ENCODE peak calls at places on chromosomes 11 and 22, in five cellular contexts. P, Q, I, B and W are unnamed samples.

GRCh38 chr11:19905280-19905853 is 192.7 kb downstream of the NAV2 start:
- DNase-seq in I (peak; percentile 59), Q (peak; percentile 76), P (peak; percentile 33), B (peak; percentile 67), W (peak; percentile 48)

GRCh38 chr11:126421243-126421642 is 65.8 kb downstream of the ST3GAL4 start:
- DNase-seq in B (no peak), I (no peak), P (no peak), Q (no peak), W (no peak)

GRCh38 chr11:119666463-119667131 is 62.4 kb downstream of the NECTIN1 start:
- DNase-seq in Q (peak; percentile 79), P (peak; percentile 75), I (peak; percentile 71), B (peak; percentile 47), W (peak; percentile 89)

GRCh38 chr22:21754523-21755128 is 19.0 kb upstream of the YPEL1 start:
- DNase-seq in P (no peak), I (no peak), Q (peak; percentile 44), B (peak; percentile 12), W (no peak)

GRCh38 chr11:19220903-19221682 is 19.3 kb upstream of the CSRP3 start:
- DNase-seq in I (no peak), Q (no peak), P (no peak), B (no peak), W (no peak)

GRCh38 chr11:11016123-11016522 is 158.3 kb upstream of the ZBED5 start:
- DNase-seq in B (no peak), P (no peak), Q (peak; percentile 60), I (peak; percentile 27), W (no peak)

GRCh38 chr11:127074151-127074761 is 73.7 kb upstream of the KIRREL3 start:
- DNase-seq in I (peak; percentile 21), P (peak; percentile 9), B (peak; percentile 72), Q (peak; percentile 84), W (peak; percentile 54)

GRCh38 chr11:95788921-95789505 is 569 bp downstream of the FAM76B start:
- DNase-seq in Q (peak; percentile 79), B (peak; percentile 43), P (peak; percentile 54), I (peak; percentile 77), W (peak; percentile 42)

GRCh38 chr11:94758671-94759070 is 9.5 kb upstream of the AMOTL1 start:
- DNase-seq in B (no peak), I (no peak), P (no peak), Q (no peak), W (no peak)

GRCh38 chr11:68009391-68010000 is 631 bp upstream of the ALDH3B1 start:
- DNase-seq in I (peak; percentile 39), B (peak; percentile 53), Q (peak; percentile 56), P (no peak), W (peak; percentile 67)

GRCh38 chr11:63872833-63873201 is 33.9 kb downstream of the MARK2 start:
- DNase-seq in Q (no peak), B (no peak), P (no peak), I (no peak), W (no peak)

GRCh38 chr11:35474677-35475076 is 50.7 kb downstream of the PAMR1 start:
- DNase-seq in Q (no peak), B (no peak), I (no peak), P (no peak), W (no peak)

GRCh38 chr11:35473975-35474374 is 51.4 kb downstream of the PAMR1 start:
- DNase-seq in P (no peak), I (no peak), B (no peak), Q (no peak), W (no peak)

GRCh38 chr11:35478411-35479139 is 46.8 kb downstream of the PAMR1 start:
- DNase-seq in I (no peak), Q (no peak), P (no peak), B (no peak), W (no peak)

GRCh38 chr11:35483131-35483800 is 42.1 kb downstream of the PAMR1 start:
- DNase-seq in I (no peak), B (peak; percentile 79), Q (peak; percentile 76), P (no peak), W (no peak)

DNA sequence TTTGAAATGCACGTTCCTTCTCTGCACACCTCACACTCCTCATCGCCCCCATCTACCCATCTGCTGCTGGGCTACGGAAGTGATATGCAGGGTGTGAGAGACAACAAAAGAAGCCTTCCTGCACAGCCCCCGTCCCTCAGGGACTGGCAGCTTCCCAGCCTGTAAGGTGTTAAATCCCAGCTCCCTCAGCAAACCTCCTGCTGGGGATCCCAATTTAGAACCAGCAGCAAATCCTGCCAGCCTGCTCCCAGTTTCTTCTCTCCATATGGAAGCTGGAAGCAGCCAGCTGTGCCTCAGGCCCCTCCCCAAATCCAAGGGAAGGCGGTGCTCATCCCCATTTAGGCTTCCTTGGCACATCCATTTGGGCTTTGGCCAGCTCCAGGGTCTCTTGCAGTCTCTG is 47.5 kb downstream of the PAMR1 start:
- DNase-seq in B (no peak), Q (no peak), I (no peak), P (no peak), W (no peak)
- H2AFZ ChIP-seq in B (no peak overlapping the region), Q (no peak overlapping the region), I (no peak overlapping the region), P (peak overlapping the region; percentile 31), W (no peak overlapping the region)

DNA sequence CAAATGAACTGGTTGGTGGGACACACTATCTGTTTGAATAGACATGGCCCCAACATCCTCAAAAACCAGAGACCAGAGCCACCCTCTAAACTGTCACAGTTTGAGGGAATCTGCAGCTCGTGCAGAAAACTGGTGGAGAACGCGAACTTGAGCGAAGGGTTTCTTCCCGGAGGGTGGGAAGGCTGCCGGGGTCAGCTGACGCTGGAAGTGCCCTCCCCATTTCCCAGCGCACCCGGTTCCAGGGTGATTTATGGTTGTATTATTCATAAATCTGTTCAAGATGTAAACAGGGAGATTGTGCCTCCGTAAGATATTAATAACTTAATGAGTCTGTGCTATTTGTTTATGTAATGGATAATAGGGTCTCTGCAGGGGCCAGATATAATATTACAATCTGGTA is 1396.7 kb downstream of the BRD1 start:
- DNase-seq in I (no peak), P (no peak), B (no peak), Q (no peak), W (no peak)
- H3K9me3 ChIP-seq in I (no peaks in the 10 kb centered on the region), P (no peaks in the 10 kb centered on the region), B (peaks cover 61% of the 10 kb centered on the region), Q (no peaks in the 10 kb centered on the region), W (no peaks in the 10 kb centered on the region)

GRCh38 chr11:737366-737765 is 9.9 kb upstream of the TALDO1 start:
- DNase-seq in Q (no peak), I (no peak), B (no peak), P (no peak), W (no peak)
- H3K4me3 ChIP-seq in Q (no peak overlapping the region), I (no peak overlapping the region), B (no peak overlapping the region), P (peak overlapping the region; percentile 23), W (no peak overlapping the region)

GRCh38 chr11:97746832-97747231 is 1273.9 kb upstream of the CNTN5 start:
- DNase-seq in I (no peak), P (no peak), Q (no peak), B (no peak), W (no peak)
- H2AFZ ChIP-seq in I (no peak overlapping the region), P (no peak overlapping the region), Q (no peak overlapping the region), B (no peak overlapping the region), W (no peak overlapping the region)

GRCh38 chr11:91639359-91639758 is 585.3 kb upstream of the FAT3 start:
- DNase-seq in P (no peak), I (no peak), Q (no peak), B (no peak), W (no peak)

DNA sequence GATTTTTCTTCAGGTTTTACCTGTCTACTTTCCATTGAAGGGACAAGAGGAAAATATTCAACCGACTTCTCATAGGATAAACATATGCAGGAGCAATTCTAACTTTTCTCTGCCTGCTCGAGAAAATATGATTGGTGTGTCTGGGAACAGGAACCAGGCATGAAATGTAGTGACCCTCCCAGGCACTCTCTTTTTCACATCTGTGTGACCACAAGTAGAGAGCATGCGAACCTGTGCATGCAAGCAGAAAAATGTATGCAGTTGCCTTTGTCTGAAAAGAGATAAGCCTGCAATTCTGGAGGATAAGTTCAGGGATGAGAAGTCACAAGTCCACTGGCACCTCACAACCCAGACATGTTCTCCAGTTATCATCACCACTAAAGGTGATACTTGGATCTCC is 583.5 kb upstream of the FAT3 start:
- DNase-seq in I (no peak), P (no peak), B (no peak), Q (no peak), W (no peak)
- H3K9me3 ChIP-seq in I (no peaks in the 10 kb centered on the region), P (no peaks in the 10 kb centered on the region), B (peaks cover 7% of the 10 kb centered on the region), Q (no peaks in the 10 kb centered on the region), W (no peaks in the 10 kb centered on the region)